ENCODE peak calls at places on chromosomes 5 and 9, in six cellular contexts. K, A, Y, F, X and G are unnamed samples.

GRCh38 chr9:93191354-93191660 is 7.4 kb downstream of the WNK2 start:
- DNase-seq in A (no peak), K (no peak), X (no peak), Y (no peak), F (no peak), G (no peak)

GRCh38 chr9:95399261-95399660 is 81.8 kb upstream of the FANCC start:
- DNase-seq in K (no peak), X (no peak), Y (no peak), F (no peak), A (no peak), G (no peak)

GRCh38 chr5:115571441-115571878 is 26.9 kb upstream of the FEM1C start:
- DNase-seq in K (no peak), X (no peak), A (no peak), Y (no peak), F (no peak), G (peak)

GRCh38 chr9:35756743-35757526 is 2.9 kb upstream of the MSMP start:
- DNase-seq in X (peak), Y (peak), F (no peak), K (peak), A (peak), G (peak)

GRCh38 chr9:113536483-113537226 is 73.1 kb downstream of the RGS3 start:
- DNase-seq in X (no peak), Y (no peak), A (no peak), K (no peak), F (no peak), G (no peak)

GRCh38 chr9:127309715-127310114 is 45.1 kb downstream of the GARNL3 start:
- DNase-seq in X (no peak), F (no peak), A (no peak), Y (no peak), K (no peak), G (no peak)

GRCh38 chr9:16030513-16031185 is 477.8 kb downstream of the CCDC171 start:
- DNase-seq in F (peak), A (no peak), X (no peak), Y (no peak), K (no peak), G (no peak)

GRCh38 chr9:133449760-133450159 is 10.0 kb upstream of the CACFD1 start:
- DNase-seq in K (no peak), F (no peak), A (peak), Y (peak), X (no peak), G (no peak)

GRCh38 chr5:39274388-39275085 is 55.2 kb upstream of the FYB1 start:
- DNase-seq in X (no peak), K (no peak), A (no peak), Y (no peak), F (peak), G (no peak)

GRCh38 chr9:4741365-4742031 is 496 bp upstream of the AK3 start:
- DNase-seq in K (no peak), X (peak), A (peak), Y (peak), F (no peak), G (peak)

GRCh38 chr5:161286066-161286655 is 260.4 kb downstream of the GABRB2 start:
- DNase-seq in F (no peak), A (no peak), Y (no peak), K (no peak), X (no peak), G (no peak)

GRCh38 chr5:74685979-74686631 is 1.1 kb downstream of the HEXB start:
- DNase-seq in F (peak), A (no peak), Y (no peak), K (no peak), X (peak), G (no peak)

GRCh38 chr9:137310190-137311052 is 8.3 kb upstream of the NRARP start:
- DNase-seq in F (no peak), K (no peak), A (no peak), X (peak), Y (no peak), G (no peak)

GRCh38 chr5:172743112-172743959 is 27.7 kb downstream of the DUSP1 start:
- DNase-seq in K (no peak), A (no peak), Y (no peak), X (no peak), F (no peak), G (no peak)

GRCh38 chr9:110077926-110078325 is 130.0 kb downstream of the C9orf152 start:
- DNase-seq in X (no peak), Y (no peak), K (no peak), F (no peak), A (no peak), G (no peak)

GRCh38 chr5:144307726-144308125 is 137.1 kb downstream of the KCTD16 start:
- DNase-seq in X (no peak), A (no peak), K (no peak), F (no peak), Y (no peak), G (no peak)

GRCh38 chr5:137607771-137608170 is 108.6 kb upstream of the SPOCK1 start:
- DNase-seq in A (no peak), K (no peak), X (no peak), F (no peak), Y (no peak), G (no peak)

GRCh38 chr5:50963647-50964584 is 297.5 kb downstream of the PARP8 start:
- DNase-seq in Y (no peak), K (no peak), F (no peak), X (no peak), A (no peak), G (peak)

GRCh38 chr9:2478421-2478820 is 143.2 kb upstream of the VLDLR start:
- DNase-seq in A (no peak), X (no peak), Y (no peak), F (no peak), K (no peak), G (no peak)

GRCh38 chr9:84296146-84296843 is 44.3 kb downstream of the SLC28A3 start:
- DNase-seq in Y (no peak), F (peak), X (no peak), K (no peak), A (no peak), G (no peak)

GRCh38 chr5:179762079-179762780 is 29.6 kb downstream of the MAML1 start:
- DNase-seq in X (peak), K (no peak), A (no peak), Y (peak), F (peak), G (peak)

GRCh38 chr5:6720561-6720921 is 7.3 kb downstream of the TENT4A start:
- DNase-seq in K (no peak), A (no peak), X (no peak), Y (no peak), F (no peak), G (no peak)

GRCh38 chr9:122016309-122016708 is 76.8 kb downstream of the TTLL11 start:
- DNase-seq in F (no peak), Y (no peak), X (no peak), A (no peak), K (no peak), G (no peak)

GRCh38 chr5:128782446-128782845 is 182.8 kb upstream of the SLC27A6 start:
- DNase-seq in F (no peak), A (no peak), K (no peak), Y (no peak), X (no peak), G (no peak)

GRCh38 chr9:95000821-95001220 is 274.3 kb downstream of the AOPEP start:
- DNase-seq in X (no peak), F (no peak), Y (no peak), K (no peak), A (no peak), G (no peak)

GRCh38 chr5:178163772-178164735 is 10.4 kb upstream of the NHP2 start:
- DNase-seq in X (peak), A (peak), K (no peak), F (peak), Y (peak), G (peak)

GRCh38 chr5:126499742-126500396 is 76.7 kb downstream of the GRAMD2B start:
- DNase-seq in X (peak), K (peak), F (no peak), A (no peak), Y (peak), G (peak)

GRCh38 chr5:35331941-35332340 is 101.7 kb upstream of the PRLR start:
- DNase-seq in A (no peak), X (no peak), Y (no peak), K (no peak), F (no peak), G (no peak)

GRCh38 chr5:19322716-19323485 is 665.1 kb downstream of the CDH18 start:
- DNase-seq in K (no peak), F (no peak), Y (no peak), X (peak), A (no peak), G (peak)

GRCh38 chr9:69173497-69173890 is 583 bp upstream of the TJP2 start:
- DNase-seq in A (no peak), X (no peak), Y (no peak), K (no peak), F (no peak), G (peak)

GRCh38 chr5:113020461-113021273 is 44.1 kb downstream of the DCP2 start:
- DNase-seq in K (no peak), A (no peak), X (no peak), F (no peak), Y (peak), G (no peak)

GRCh38 chr9:91884746-91885687 is 65.0 kb downstream of the ROR2 start:
- DNase-seq in F (no peak), A (no peak), Y (peak), K (no peak), X (no peak), G (peak)

GRCh38 chr9:134690946-134691694 is 49.5 kb downstream of the COL5A1 start:
- DNase-seq in F (no peak), X (no peak), Y (no peak), K (no peak), A (no peak), G (no peak)

GRCh38 chr9:132630811-132631210 is 39.0 kb downstream of the DDX31 start:
- DNase-seq in F (no peak), A (no peak), K (no peak), Y (no peak), X (no peak), G (no peak)

GRCh38 chr9:72454871-72455471 is 66.4 kb upstream of the TMC1 start:
- DNase-seq in X (no peak), K (peak), F (no peak), A (no peak), Y (peak), G (peak)
- TF ChIP-seq CREB1 in X (no peak), K (no peak), F (no peak), A (no peak), Y (no peak), G (peak)

DNA sequence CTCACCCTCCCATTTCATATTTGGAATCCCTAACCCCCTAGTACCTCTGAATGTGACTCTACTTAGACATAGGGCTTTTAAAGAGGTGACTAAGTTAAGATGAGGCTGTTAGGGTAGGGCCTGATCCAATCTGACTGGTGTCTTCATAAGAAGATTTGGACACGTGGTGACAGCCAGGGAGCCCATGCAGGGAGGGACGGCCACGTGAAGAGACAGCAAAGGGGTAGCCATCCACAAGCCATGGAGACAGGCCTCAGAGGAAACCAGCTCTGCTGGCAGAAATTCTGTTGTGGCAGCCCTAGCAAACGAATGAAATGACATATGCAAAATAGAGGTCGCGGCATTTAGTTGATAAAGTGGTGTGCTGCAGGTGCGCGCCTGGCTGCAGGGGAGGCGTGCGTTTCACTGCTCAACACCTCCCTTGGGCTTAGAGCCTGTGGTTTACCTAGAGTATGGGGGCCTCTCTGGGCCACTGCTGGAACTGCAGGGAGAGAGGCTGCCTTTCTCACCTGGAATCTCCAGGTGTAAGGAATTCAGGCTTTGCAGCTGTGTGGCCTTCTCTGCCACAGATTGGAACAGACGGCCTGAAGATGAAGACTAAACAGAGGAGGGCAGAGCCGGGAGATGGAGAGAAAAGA is 7.1 kb upstream of the AFAP1L1 start:
- DNase-seq in Y (peak), K (peak), A (peak), X (peak), F (no peak), G (peak)
- TF ChIP-seq CREB1 in Y (no peak), K (no peak), A (no peak), X (no peak), F (no peak), G (peak)

DNA sequence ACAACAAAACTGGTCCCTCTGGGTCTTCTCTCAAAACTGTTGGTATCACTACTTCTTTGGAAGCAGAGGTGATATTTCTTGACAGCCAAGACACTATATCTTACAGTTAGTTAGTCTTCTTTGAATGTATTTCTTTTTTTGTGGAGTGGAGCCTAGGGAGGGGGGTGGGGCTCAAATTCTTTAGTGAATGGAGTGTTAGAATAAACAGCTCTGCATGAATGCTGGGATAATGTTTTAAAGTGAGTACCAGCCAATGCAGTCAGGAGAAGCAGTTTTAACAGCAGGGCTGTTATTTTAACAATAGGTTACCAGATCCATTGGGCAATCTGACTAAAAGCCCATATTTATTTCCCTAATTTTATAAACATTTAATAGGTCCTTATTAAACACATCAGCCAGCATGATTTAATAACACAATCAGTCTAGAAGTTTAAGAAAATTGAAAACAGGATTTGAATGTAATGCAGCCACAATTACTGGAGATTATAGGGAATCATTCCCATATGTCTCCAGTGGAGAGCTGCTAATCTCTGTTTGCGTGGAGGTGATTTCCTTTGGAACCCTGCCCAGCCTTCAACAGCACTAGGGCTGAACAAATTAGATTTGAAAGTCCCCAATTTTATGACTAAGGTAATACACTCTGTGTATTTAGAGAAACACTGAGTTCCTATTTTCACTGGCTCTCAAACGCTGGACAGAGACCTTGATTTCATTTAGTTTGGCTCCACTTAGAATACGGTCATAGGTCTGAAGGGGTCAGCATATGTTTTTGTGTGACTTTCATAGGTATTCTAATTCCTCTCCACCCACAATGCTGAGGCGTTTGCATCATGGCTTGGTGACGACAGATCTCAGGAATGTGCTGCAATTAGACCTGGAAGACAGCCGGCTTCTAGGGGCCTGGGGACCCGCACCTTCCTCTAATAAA is 508.5 kb downstream of the EBF1 start:
- DNase-seq in X (no peak), K (no peak), F (no peak), A (peak), Y (no peak), G (peak)
- TF ChIP-seq CREB1 in X (no peak), K (peak), F (no peak), A (no peak), Y (no peak), G (peak)

GRCh38 chr5:159511570-159511969 is 181.3 kb upstream of the IL12B start:
- DNase-seq in X (no peak), A (no peak), K (no peak), F (no peak), Y (peak), G (no peak)
- TF ChIP-seq CREB1 in X (no peak), A (no peak), K (no peak), F (no peak), Y (no peak), G (no peak)